ENCODE peak calls at places on chromosome 3, in seven cellular contexts. One of them, this sample, is unnamed.

GRCh38 chr3:20111836-20112235 is 71.6 kb downstream of the KAT2B start:
- DNase-seq in GM23338: peak; percentile 22
- DNase-seq in WERI-Rb-1: no peak
- DNase-seq in psoas muscle: no peak
- DNase-seq in prostate gland: no peak
- DNase-seq in HCT116: peak; percentile 12
- DNase-seq in HepG2: no peak
- DNase-seq in this sample: no peak

GRCh38 chr3:67090472-67090871 is 92.4 kb downstream of the KBTBD8 start:
- DNase-seq in WERI-Rb-1: no peak
- DNase-seq in prostate gland: no peak
- DNase-seq in HepG2: no peak
- DNase-seq in psoas muscle: no peak
- DNase-seq in GM23338: no peak
- DNase-seq in HCT116: no peak
- DNase-seq in this sample: no peak

GRCh38 chr3:21390856-21391255 is 360.2 kb downstream of the ZNF385D start:
- DNase-seq in HepG2: no peak
- DNase-seq in WERI-Rb-1: no peak
- DNase-seq in psoas muscle: no peak
- DNase-seq in prostate gland: no peak
- DNase-seq in HCT116: no peak
- DNase-seq in GM23338: peak; percentile 3
- DNase-seq in this sample: no peak

GRCh38 chr3:24519368-24520100 is 24.9 kb upstream of the THRB start:
- DNase-seq in psoas muscle: no peak
- DNase-seq in HepG2: peak; percentile 59
- DNase-seq in GM23338: peak; percentile 82
- DNase-seq in prostate gland: no peak
- DNase-seq in HCT116: no peak
- DNase-seq in WERI-Rb-1: no peak
- DNase-seq in this sample: no peak

GRCh38 chr3:144553301-144553700 is 581.7 kb downstream of the DIPK2A start:
- DNase-seq in HCT116: no peak
- DNase-seq in psoas muscle: no peak
- DNase-seq in HepG2: no peak
- DNase-seq in WERI-Rb-1: no peak
- DNase-seq in prostate gland: no peak
- DNase-seq in GM23338: no peak
- DNase-seq in this sample: no peak

GRCh38 chr3:116155830-116156229 is 289.5 kb downstream of the LSAMP start:
- DNase-seq in HCT116: no peak
- DNase-seq in prostate gland: no peak
- DNase-seq in psoas muscle: no peak
- DNase-seq in HepG2: no peak
- DNase-seq in GM23338: no peak
- DNase-seq in WERI-Rb-1: peak; percentile 22
- DNase-seq in this sample: no peak

GRCh38 chr3:122777077-122777476 is 16.6 kb downstream of the HSPBAP1 start:
- DNase-seq in HepG2: no peak
- DNase-seq in HCT116: no peak
- DNase-seq in WERI-Rb-1: no peak
- DNase-seq in psoas muscle: no peak
- DNase-seq in prostate gland: no peak
- DNase-seq in GM23338: no peak
- DNase-seq in this sample: no peak

GRCh38 chr3:59515936-59516335 is 466.1 kb upstream of the CFAP20DC start:
- DNase-seq in WERI-Rb-1: no peak
- DNase-seq in psoas muscle: no peak
- DNase-seq in prostate gland: no peak
- DNase-seq in GM23338: no peak
- DNase-seq in HepG2: no peak
- DNase-seq in HCT116: no peak
- DNase-seq in this sample: no peak

GRCh38 chr3:134816623-134817022 is 21.6 kb downstream of the EPHB1 start:
- DNase-seq in WERI-Rb-1: no peak
- DNase-seq in HepG2: no peak
- DNase-seq in psoas muscle: no peak
- DNase-seq in prostate gland: no peak
- DNase-seq in HCT116: no peak
- DNase-seq in GM23338: no peak
- DNase-seq in this sample: no peak

GRCh38 chr3:141051641-141052569 is 758 bp downstream of the SPSB4 start:
- DNase-seq in HCT116: no peak
- DNase-seq in psoas muscle: peak; percentile 72
- DNase-seq in HepG2: no peak
- DNase-seq in GM23338: peak; percentile 73
- DNase-seq in prostate gland: no peak
- DNase-seq in WERI-Rb-1: peak; percentile 72
- DNase-seq in this sample: no peak
- TF ChIP-seq CTCF in HCT116: no peak
- TF ChIP-seq CTCF in psoas muscle: no peak
- TF ChIP-seq CTCF in HepG2: no peak
- TF ChIP-seq CTCF in GM23338: peak; percentile 57
- TF ChIP-seq CTCF in prostate gland: no peak
- TF ChIP-seq CTCF in WERI-Rb-1: peak; percentile 65
- TF ChIP-seq CTCF in this sample: no peak

GRCh38 chr3:8765528-8765927 is 3.9 kb downstream of the OXTR start:
- DNase-seq in HepG2: no peak
- DNase-seq in psoas muscle: no peak
- DNase-seq in prostate gland: no peak
- DNase-seq in GM23338: no peak
- DNase-seq in WERI-Rb-1: no peak
- DNase-seq in HCT116: no peak
- DNase-seq in this sample: no peak
- H3K27me3 ChIP-seq in HepG2: peaks cover 15% of the 10 kb centered on the region
- H3K27me3 ChIP-seq in psoas muscle: no peaks in the 10 kb centered on the region
- H3K27me3 ChIP-seq in prostate gland: peaks cover 2% of the 10 kb centered on the region
- H3K27me3 ChIP-seq in GM23338: peaks cover 37% of the 10 kb centered on the region
- H3K27me3 ChIP-seq in WERI-Rb-1: no peaks in the 10 kb centered on the region
- H3K27me3 ChIP-seq in HCT116: no peaks in the 10 kb centered on the region
- H3K27me3 ChIP-seq in this sample: peaks cover 17% of the 10 kb centered on the region

GRCh38 chr3:8996681-8997121 is 33.4 kb upstream of the RAD18 start:
- DNase-seq in WERI-Rb-1: no peak
- DNase-seq in prostate gland: peak; percentile 21
- DNase-seq in HepG2: peak; percentile 53
- DNase-seq in GM23338: peak; percentile 64
- DNase-seq in HCT116: no peak
- DNase-seq in psoas muscle: peak; percentile 67
- DNase-seq in this sample: no peak
- TF ChIP-seq CTCF in WERI-Rb-1: no peak
- TF ChIP-seq CTCF in prostate gland: no peak
- TF ChIP-seq CTCF in HepG2: peak; percentile 53
- TF ChIP-seq CTCF in GM23338: peak; percentile 48
- TF ChIP-seq CTCF in HCT116: no peak
- TF ChIP-seq CTCF in psoas muscle: peak; percentile 23
- TF ChIP-seq CTCF in this sample: no peak

DNA sequence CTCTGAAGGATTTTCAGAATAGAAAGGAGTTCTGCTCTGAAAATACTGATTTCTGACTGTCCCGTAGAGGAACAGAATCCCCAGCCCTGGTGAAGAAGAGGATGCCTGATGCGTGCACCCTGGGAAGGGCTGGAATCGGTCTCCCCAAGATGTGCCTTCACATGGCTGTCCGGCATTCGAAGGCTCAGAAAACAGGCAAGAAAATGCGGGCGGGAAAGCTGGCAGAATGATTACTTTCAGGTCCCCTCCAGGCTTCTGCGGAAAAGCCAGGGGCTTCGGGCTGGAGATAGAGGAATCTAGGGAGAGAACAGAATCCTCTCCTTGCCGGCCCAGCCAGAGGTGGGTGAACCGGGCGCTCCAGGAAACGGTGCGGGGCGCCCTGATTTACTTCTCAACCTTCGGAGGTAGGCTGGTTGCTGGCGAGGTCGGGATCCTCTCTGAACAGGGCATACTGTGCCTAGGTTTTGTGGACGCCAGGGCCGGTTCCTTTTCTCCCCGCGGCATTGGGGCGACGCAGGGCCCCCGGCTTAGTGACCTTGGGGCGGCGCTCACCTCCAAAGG is 2.5 kb downstream of the FOXL2NB start:
- DNase-seq in HepG2: no peak
- DNase-seq in prostate gland: no peak
- DNase-seq in GM23338: no peak
- DNase-seq in psoas muscle: no peak
- DNase-seq in WERI-Rb-1: no peak
- DNase-seq in HCT116: no peak
- DNase-seq in this sample: no peak
- H3K27me3 ChIP-seq in HepG2: peaks cover 76% of the 10 kb centered on the region
- H3K27me3 ChIP-seq in prostate gland: peaks cover 40% of the 10 kb centered on the region
- H3K27me3 ChIP-seq in GM23338: peaks cover 83% of the 10 kb centered on the region
- H3K27me3 ChIP-seq in psoas muscle: no peaks in the 10 kb centered on the region
- H3K27me3 ChIP-seq in WERI-Rb-1: no peaks in the 10 kb centered on the region
- H3K27me3 ChIP-seq in HCT116: no peaks in the 10 kb centered on the region
- H3K27me3 ChIP-seq in this sample: peaks cover 5% of the 10 kb centered on the region

GRCh38 chr3:184003187-184003967 is 14.3 kb downstream of the ABCC5 start:
- DNase-seq in HepG2: no peak
- DNase-seq in prostate gland: no peak
- DNase-seq in GM23338: no peak
- DNase-seq in WERI-Rb-1: no peak
- DNase-seq in HCT116: no peak
- DNase-seq in psoas muscle: no peak
- DNase-seq in this sample: no peak
- TF ChIP-seq CTCF in HepG2: no peak
- TF ChIP-seq CTCF in prostate gland: no peak
- TF ChIP-seq CTCF in GM23338: no peak
- TF ChIP-seq CTCF in WERI-Rb-1: no peak
- TF ChIP-seq CTCF in HCT116: no peak
- TF ChIP-seq CTCF in psoas muscle: no peak
- TF ChIP-seq CTCF in this sample: no peak

GRCh38 chr3:71752911-71753715 is 542 bp upstream of the GPR27 start:
- DNase-seq in prostate gland: no peak
- DNase-seq in WERI-Rb-1: peak; percentile 19
- DNase-seq in psoas muscle: no peak
- DNase-seq in GM23338: peak; percentile 50
- DNase-seq in HepG2: no peak
- DNase-seq in HCT116: no peak
- DNase-seq in this sample: no peak
- H3K27me3 ChIP-seq in prostate gland: no peaks in the 10 kb centered on the region
- H3K27me3 ChIP-seq in WERI-Rb-1: no peaks in the 10 kb centered on the region
- H3K27me3 ChIP-seq in psoas muscle: no peaks in the 10 kb centered on the region
- H3K27me3 ChIP-seq in GM23338: peaks cover 55% of the 10 kb centered on the region
- H3K27me3 ChIP-seq in HepG2: peaks cover 54% of the 10 kb centered on the region
- H3K27me3 ChIP-seq in HCT116: no peaks in the 10 kb centered on the region
- H3K27me3 ChIP-seq in this sample: no peaks in the 10 kb centered on the region

This sample was measured in Peyer's patch.